ENCODE peak calls at places on chromosomes 3 and 15, in six cellular contexts. A is A549, Q is psoas muscle, M is fibroblast of pulmonary artery, I is trophoblast cell, W is keratinocyte. U is an unnamed sample.

GRCh38 chr15:55194246-55194645 is 2.5 kb downstream of the RSL24D1 start:
- DNase-seq in A (no peak), Q (no peak), M (no peak), I (no peak), W (no peak), U (no peak)

GRCh38 chr3:134860141-134860540 is 65.1 kb downstream of the EPHB1 start:
- DNase-seq in A (no peak), Q (no peak), M (no peak), I (no peak), W (no peak), U (no peak)

GRCh38 chr3:10602769-10603768 is 97.7 kb upstream of the ATP2B2 start:
- DNase-seq in A (no peak), Q (no peak), M (no peak), I (no peak), W (no peak), U (no peak)

GRCh38 chr15:42218953-42219596 is 11.0 kb upstream of the VPS39 start:
- DNase-seq in A (no peak), Q (no peak), M (no peak), I (no peak), W (no peak), U (no peak)

GRCh38 chr3:184284696-184285095 is 8.9 kb downstream of the ECE2 start:
- DNase-seq in A (peak; percentile 71), Q (no peak), M (peak; percentile 85), I (no peak), W (no peak), U (peak; percentile 95)

GRCh38 chr3:64343692-64344440 is 118.6 kb upstream of the PRICKLE2 start:
- DNase-seq in A (no peak), Q (no peak), M (peak; percentile 49), I (no peak), W (no peak), U (no peak)

GRCh38 chr3:140922634-140923033 is 19.0 kb upstream of the SLC25A36 start:
- DNase-seq in A (peak; percentile 19), Q (no peak), M (peak; percentile 52), I (no peak), W (no peak), U (peak; percentile 10)

GRCh38 chr15:60720493-60721231 is 241.7 kb upstream of the ICE2 start:
- DNase-seq in A (no peak), Q (no peak), M (no peak), I (no peak), W (no peak), U (no peak)

GRCh38 chr3:170352936-170353335 is 4.6 kb upstream of the SKIL start:
- DNase-seq in A (no peak), Q (no peak), M (no peak), I (no peak), W (no peak), U (no peak)

GRCh38 chr15:79028411-79028964 is 62.1 kb downstream of the RASGRF1 start:
- DNase-seq in A (peak; percentile 51), Q (no peak), M (peak; percentile 49), I (no peak), W (no peak), U (peak; percentile 87)

GRCh38 chr3:79497447-79498111 is 270.2 kb downstream of the ROBO1 start:
- DNase-seq in A (no peak), Q (no peak), M (peak; percentile 47), I (no peak), W (no peak), U (peak; percentile 51)

GRCh38 chr3:160016972-160017371 is 28.3 kb downstream of the IL12A start:
- DNase-seq in A (peak; percentile 19), Q (no peak), M (peak; percentile 31), I (no peak), W (no peak), U (no peak)

GRCh38 chr3:2655229-2655701 is 454.9 kb downstream of the IL5RA start:
- DNase-seq in A (no peak), Q (no peak), M (no peak), I (no peak), W (no peak), U (no peak)

GRCh38 chr3:113746955-113747718 is at the start of gene ATP6V1A:
- DNase-seq in A (peak; percentile 3), Q (peak; percentile 82), M (no peak), I (peak; percentile 22), W (no peak), U (peak; percentile 78)

GRCh38 chr3:127426444-127427168 is 138.8 kb upstream of the PRR20G start:
- DNase-seq in A (no peak), Q (no peak), M (no peak), I (no peak), W (no peak), U (no peak)

GRCh38 chr3:127425505-127426443 is 137.9 kb upstream of the PRR20G start:
- DNase-seq in A (no peak), Q (no peak), M (no peak), I (no peak), W (no peak), U (no peak)

GRCh38 chr3:127428344-127429001 is 140.6 kb upstream of the PRR20G start:
- DNase-seq in A (no peak), Q (no peak), M (no peak), I (no peak), W (no peak), U (no peak)

GRCh38 chr3:127427169-127427655 is 139.4 kb upstream of the PRR20G start:
- DNase-seq in A (no peak), Q (no peak), M (no peak), I (no peak), W (no peak), U (no peak)

DNA sequence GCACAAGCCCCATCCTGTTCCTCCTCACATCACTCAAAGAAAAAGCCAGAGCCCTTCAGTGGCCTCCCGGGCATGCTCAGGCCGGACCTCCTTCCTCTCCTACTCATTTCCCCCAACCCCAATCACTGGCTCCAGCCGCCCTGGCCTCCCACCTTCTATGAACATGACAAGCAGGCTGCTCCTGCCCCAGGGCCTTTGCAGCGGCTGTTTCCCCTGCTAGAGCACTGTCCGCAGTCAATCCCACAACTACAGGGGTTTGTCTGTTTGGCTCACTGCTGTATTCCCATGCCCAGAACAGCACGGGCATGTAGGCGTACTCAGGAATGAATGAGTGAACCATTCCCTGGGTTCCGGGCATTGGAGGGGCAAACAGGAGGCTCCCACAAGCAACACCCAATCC is 139.8 kb upstream of the PRR20G start:
- DNase-seq in A (no peak), Q (no peak), M (no peak), I (no peak), W (no peak), U (no peak)
- H3K4me3 ChIP-seq in A (no peak overlapping the region), Q (no peak overlapping the region), M (no peak overlapping the region), I (no peak overlapping the region), W (no peak overlapping the region), U (no peak overlapping the region)

DNA sequence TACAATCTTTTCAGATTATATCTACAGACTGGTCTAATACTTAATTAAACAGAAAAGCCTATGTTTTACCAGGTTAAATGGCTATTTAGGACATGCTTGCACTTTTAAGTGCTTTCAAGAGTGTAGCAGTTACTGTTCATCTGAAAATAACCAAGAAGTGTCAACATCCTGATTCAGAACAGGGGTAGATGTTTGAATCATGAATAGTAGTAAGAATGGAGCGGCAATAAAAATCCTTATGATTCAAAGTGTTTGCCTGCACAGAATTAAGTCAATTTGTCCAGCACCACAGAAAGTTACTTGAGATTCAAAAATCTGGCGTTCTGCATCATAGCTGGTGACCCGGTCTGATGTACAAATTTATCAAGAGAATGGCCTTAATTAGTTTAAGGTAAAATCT is 48.3 kb downstream of the GREM1 start:
- DNase-seq in A (no peak), Q (no peak), M (no peak), I (no peak), W (no peak), U (no peak)
- H3K4me3 ChIP-seq in A (no peak overlapping the region), Q (no peak overlapping the region), M (no peak overlapping the region), I (no peak overlapping the region), W (no peak overlapping the region), U (no peak overlapping the region)

GRCh38 chr15:64521726-64522164 is 61.4 kb downstream of the ZNF609 start:
- DNase-seq in A (peak; percentile 81), Q (no peak), M (peak; percentile 83), I (peak; percentile 97), W (peak; percentile 71), U (peak; percentile 22)
- H3K4me3 ChIP-seq in A (no peak overlapping the region), Q (no peak overlapping the region), M (no peak overlapping the region), I (no peak overlapping the region), W (peak overlapping the region; percentile 32), U (no peak overlapping the region)

DNA sequence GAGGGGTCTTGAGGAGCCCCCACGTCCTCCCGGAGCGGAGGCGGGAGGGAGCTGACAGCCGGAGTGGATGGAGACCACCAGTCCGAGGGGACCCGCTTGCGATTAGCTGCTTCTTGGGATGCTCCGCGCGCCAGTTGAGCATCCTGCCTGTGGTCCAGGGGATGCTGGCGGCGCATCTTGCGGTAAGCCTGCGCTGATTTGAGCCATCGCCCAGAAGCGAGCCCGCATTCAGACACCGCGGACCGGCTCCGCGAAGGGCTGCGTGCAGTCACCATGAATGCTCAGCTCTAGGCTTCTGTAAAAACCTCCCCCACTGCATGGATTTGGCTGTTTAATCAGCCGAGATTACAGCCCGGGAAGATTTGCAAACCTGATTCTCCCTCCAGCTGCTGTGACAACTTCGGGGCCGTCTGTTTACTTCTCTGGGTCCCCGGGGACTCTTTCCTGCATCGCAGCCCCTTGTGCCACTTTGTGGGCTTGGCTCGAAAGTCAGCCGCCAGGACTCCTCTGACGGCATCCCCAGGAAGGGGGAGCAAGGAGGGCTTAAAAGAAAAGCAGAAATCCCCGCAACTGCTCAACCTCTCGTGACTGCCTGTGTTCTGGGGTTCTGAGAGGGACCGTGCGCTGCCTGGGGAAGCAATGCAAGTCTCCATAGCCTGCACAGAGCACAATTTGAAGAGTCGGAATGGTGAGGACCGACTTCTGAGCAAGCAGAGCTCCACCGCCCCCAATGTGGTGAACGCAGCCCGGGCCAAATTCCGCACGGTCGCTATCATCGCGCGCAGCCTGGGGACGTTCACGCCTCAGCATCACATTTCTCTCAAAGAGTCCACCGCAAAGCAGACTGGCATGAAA is 171.1 kb downstream of the KCNAB1 start:
- DNase-seq in A (no peak), Q (no peak), M (no peak), I (peak; percentile 4), W (no peak), U (peak; percentile 78)
- H3K4me3 ChIP-seq in A (no peak overlapping the region), Q (peak overlapping the region; percentile 37), M (peak overlapping the region; percentile 38), I (peak overlapping the region; percentile 23), W (peak overlapping the region; percentile 52), U (peak overlapping the region; percentile 23)

DNA sequence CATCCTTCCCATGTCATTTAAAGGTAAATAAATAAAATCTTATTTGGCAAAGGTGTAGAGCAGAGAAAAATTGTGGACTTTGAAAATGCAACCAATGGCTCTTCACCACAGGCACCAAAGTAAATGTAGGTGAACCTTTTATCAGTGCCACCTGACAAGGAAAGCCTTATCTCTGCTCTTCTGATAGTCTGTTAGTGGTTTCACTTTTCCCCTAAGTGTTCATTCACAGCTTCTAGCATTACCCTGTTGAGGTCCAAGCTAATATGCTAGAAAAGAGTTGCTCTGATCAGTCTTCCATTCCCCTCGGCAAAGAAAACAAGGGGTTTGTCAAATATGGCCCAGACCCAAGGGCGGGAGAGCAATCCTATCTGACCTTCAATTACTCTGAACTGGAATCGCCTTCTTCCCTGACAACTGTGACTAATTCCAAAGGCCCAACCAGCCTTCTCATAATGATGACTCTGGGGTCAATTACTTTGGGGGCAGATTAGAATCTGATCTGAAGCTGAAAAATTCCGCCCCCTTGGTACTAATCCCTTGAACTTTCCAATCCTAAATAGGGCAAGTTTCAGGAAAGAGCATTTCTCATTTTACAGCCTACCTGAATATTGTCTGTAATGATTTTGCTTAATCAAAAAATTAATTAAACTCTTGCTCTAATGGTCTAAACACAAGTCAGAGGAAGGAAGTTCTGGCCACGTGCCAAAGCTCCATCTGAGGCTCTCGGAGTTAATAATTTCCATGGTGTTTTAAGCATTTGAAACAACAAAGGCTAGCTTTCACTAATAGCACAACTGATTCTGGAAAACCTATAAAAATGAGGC is 52.4 kb downstream of the SETMAR start:
- DNase-seq in A (no peak), Q (peak; percentile 60), M (no peak), I (no peak), W (no peak), U (no peak)
- H3K4me3 ChIP-seq in A (no peak overlapping the region), Q (no peak overlapping the region), M (no peak overlapping the region), I (no peak overlapping the region), W (no peak overlapping the region), U (no peak overlapping the region)

GRCh38 chr15:40286061-40286532 is 3.2 kb upstream of the ANKRD63 start:
- DNase-seq in A (no peak), Q (no peak), M (no peak), I (no peak), W (no peak), U (no peak)
- H3K4me3 ChIP-seq in A (no peak overlapping the region), Q (no peak overlapping the region), M (no peak overlapping the region), I (no peak overlapping the region), W (no peak overlapping the region), U (no peak overlapping the region)

U was measured in H7.